ENCODE peak calls at places on chromosome 9, in five cellular contexts. R is stomach, Z is HFF-Myc, H is astrocyte of the spinal cord, G is MM.1S. V is an unnamed sample.

GRCh38 chr9:137224850-137225694 is at the start of gene CYSRT1:
- DNase-seq in R (peak), Z (no peak), H (no peak), G (no peak), V (no peak)

GRCh38 chr9:126614088-126614454 is 343 bp downstream of the LMX1B start:
- DNase-seq in R (no peak), Z (no peak), H (no peak), G (no peak), V (no peak)

GRCh38 chr9:21856301-21857094 is 54.1 kb downstream of the MTAP start:
- DNase-seq in R (no peak), Z (peak), H (peak), G (no peak), V (peak)

GRCh38 chr9:95981741-95982390 is 106.4 kb downstream of the ERCC6L2 start:
- DNase-seq in R (no peak), Z (no peak), H (no peak), G (peak), V (no peak)

GRCh38 chr9:92328225-92328624 is 2.5 kb downstream of the CENPP start:
- DNase-seq in R (no peak), Z (peak), H (peak), G (no peak), V (no peak)

GRCh38 chr9:95283678-95284077 is 33.8 kb downstream of the FANCC start:
- DNase-seq in R (no peak), Z (no peak), H (no peak), G (no peak), V (no peak)

GRCh38 chr9:34331191-34331590 is 1.8 kb downstream of the NUDT2 start:
- DNase-seq in R (no peak), Z (no peak), H (no peak), G (no peak), V (no peak)

GRCh38 chr9:69645488-69645887 is 26.7 kb downstream of the APBA1 start:
- DNase-seq in R (peak), Z (no peak), H (no peak), G (no peak), V (no peak)

DNA sequence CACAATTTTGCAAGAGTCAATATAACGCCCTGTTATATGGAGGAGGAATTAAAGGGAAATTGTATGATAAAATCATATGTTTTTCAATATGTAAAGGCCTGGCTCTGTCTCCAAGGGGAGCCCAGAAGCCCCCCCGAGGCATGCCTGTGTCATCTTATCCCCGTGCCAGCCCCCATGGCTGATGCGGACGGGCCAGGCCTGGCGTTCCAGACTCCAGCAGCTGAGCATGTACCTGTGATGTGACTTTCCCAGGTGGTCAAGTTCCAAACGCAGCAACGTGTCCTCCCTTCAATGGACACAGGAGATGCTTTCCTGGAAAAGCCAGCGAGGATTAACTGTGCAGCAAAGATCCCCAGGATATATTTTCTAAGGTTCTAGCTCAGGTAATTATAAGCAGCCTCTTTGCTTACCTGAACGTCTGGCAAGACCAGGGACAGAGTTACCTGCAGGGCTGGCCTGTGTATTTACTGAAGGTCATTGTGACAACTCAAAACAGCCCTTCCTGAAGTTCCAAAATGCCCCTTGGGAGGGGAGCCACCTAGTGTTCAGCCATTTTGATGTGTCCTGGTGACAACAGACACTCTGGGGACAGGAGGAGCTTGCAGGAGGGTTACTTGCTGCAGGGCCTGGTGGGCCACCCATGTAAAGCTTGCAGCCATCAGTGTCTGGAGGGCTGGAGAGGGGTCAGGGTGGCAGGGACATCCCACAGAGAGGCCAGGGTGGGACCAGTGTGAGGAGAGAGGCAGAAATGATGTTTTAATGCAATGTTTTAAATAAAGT is 53.3 kb upstream of the RNU6ATAC start:
- DNase-seq in R (no peak), Z (no peak), H (no peak), G (no peak), V (no peak)
- TF ChIP-seq CTCF in R (no peak), Z (peak), H (peak), G (no peak), V (peak)

GRCh38 chr9:129143031-129143441 is 31.8 kb downstream of the PTPA start:
- DNase-seq in R (peak), Z (peak), H (peak), G (peak), V (peak)

GRCh38 chr9:129141066-129142041 is 30.1 kb downstream of the PTPA start:
- DNase-seq in R (peak), Z (no peak), H (peak), G (no peak), V (peak)

GRCh38 chr9:129142115-129142514 is 30.9 kb downstream of the PTPA start:
- DNase-seq in R (no peak), Z (no peak), H (no peak), G (no peak), V (no peak)

GRCh38 chr9:129143461-129143927 is 32.3 kb downstream of the PTPA start:
- DNase-seq in R (no peak), Z (no peak), H (peak), G (no peak), V (no peak)

GRCh38 chr9:129142536-129142935 is 31.3 kb downstream of the PTPA start:
- DNase-seq in R (no peak), Z (no peak), H (no peak), G (no peak), V (no peak)
- H3K4me3 ChIP-seq in R (no peak), Z (peak), H (peak), G (no peak), V (peak)

GRCh38 chr9:20622330-20623020 is at the start of gene MLLT3:
- DNase-seq in R (peak), Z (peak), H (peak), G (peak), V (peak)

GRCh38 chr9:20624201-20625002 is 2.1 kb upstream of the MLLT3 start:
- DNase-seq in R (peak), Z (peak), H (peak), G (peak), V (no peak)

GRCh38 chr9:20623748-20624124 is 1.4 kb upstream of the MLLT3 start:
- DNase-seq in R (no peak), Z (no peak), H (no peak), G (no peak), V (no peak)

GRCh38 chr9:20623021-20623747 is 885 bp upstream of the MLLT3 start:
- DNase-seq in R (peak), Z (no peak), H (no peak), G (peak), V (no peak)

DNA sequence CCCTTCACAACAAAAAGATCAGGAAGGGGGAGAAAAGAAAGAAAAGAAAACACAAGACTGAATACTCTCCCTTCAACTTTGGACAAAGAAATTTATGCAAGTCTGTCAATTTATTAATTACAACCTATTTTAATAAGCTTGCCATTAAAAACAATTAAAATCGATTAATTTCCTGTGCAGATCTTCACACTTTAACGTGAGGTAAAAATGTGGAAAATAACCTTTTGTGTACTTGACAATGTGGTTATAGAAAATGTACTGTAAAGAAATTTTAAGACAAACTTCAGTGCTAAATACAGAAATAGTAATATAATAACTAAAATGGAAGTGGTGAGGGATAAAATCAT is 2.7 kb upstream of the MLLT3 start:
- DNase-seq in R (no peak), Z (no peak), H (no peak), G (no peak), V (no peak)
- TF ChIP-seq CTCF in R (no peak), Z (no peak), H (no peak), G (no peak), V (no peak)

GRCh38 chr9:35521708-35522107 is 31.8 kb downstream of the RUSC2 start:
- DNase-seq in R (no peak), Z (no peak), H (peak), G (no peak), V (no peak)
- H3K4me3 ChIP-seq in R (no peak), Z (no peak), H (no peak), G (no peak), V (no peak)